ENCODE peak calls at places on chromosomes 4 and X, in ten cellular contexts. J is HCT116, O is K562, U is fibroblast of lung, S is MM.1S, K is astrocyte, Y is PC-3, W is neural progenitor cell, M is kidney, Q is DND-41. T is an unnamed sample.

GRCh38 chrX:103640401-103641155 is 11.8 kb downstream of the TCEAL1 start:
- DNase-seq in S (no peak), W (no peak), M (no peak), Q (no peak), Y (peak; percentile 60), J (no peak), O (no peak), U (peak; percentile 62), K (peak; percentile 42), T (no peak)

GRCh38 chrX:10589098-10589497 is 31.3 kb downstream of the MID1 start:
- DNase-seq in U (no peak), K (no peak), Y (no peak), S (no peak), O (no peak), Q (no peak), M (no peak), W (no peak), J (no peak), T (no peak)

GRCh38 chr4:71860643-71861042 is 76.8 kb upstream of the GC start:
- DNase-seq in K (no peak), U (no peak), W (peak; percentile 46), S (no peak), J (peak; percentile 19), Y (peak; percentile 48), Q (peak; percentile 11), O (no peak), M (no peak), T (no peak)

GRCh38 chr4:90127706-90128345 is 632 bp downstream of the CCSER1 start:
- DNase-seq in U (peak; percentile 18), Y (peak; percentile 25), W (peak; percentile 71), S (peak; percentile 44), M (peak; percentile 73), K (peak; percentile 1), O (no peak), Q (no peak), J (no peak), T (peak; percentile 25)

GRCh38 chr4:1395941-1396805 is 10.1 kb downstream of the NKX1-1 start:
- DNase-seq in S (no peak), K (no peak), Y (no peak), J (no peak), M (peak; percentile 43), O (no peak), U (no peak), Q (no peak), W (no peak), T (no peak)

GRCh38 chr4:11223261-11223660 is 205.4 kb downstream of the HS3ST1 start:
- DNase-seq in S (no peak), W (peak; percentile 40), K (no peak), Y (no peak), O (no peak), M (no peak), U (no peak), J (no peak), Q (no peak), T (no peak)

GRCh38 chrX:17024896-17025295 is 78.4 kb downstream of the REPS2 start:
- DNase-seq in Q (peak; percentile 4), O (no peak), Y (no peak), J (no peak), W (no peak), M (peak; percentile 81), S (no peak), U (no peak), K (no peak), T (peak; percentile 50)

GRCh38 chr4:54998991-54999390 is 126.4 kb downstream of the KDR start:
- DNase-seq in W (peak; percentile 24), U (peak; percentile 12), J (no peak), Y (peak; percentile 55), O (no peak), M (no peak), Q (no peak), S (no peak), K (peak; percentile 7), T (no peak)

GRCh38 chrX:71215335-71215912 is 7.6 kb upstream of the GJB1 start:
- DNase-seq in W (no peak), Y (no peak), K (no peak), S (no peak), U (no peak), Q (no peak), J (no peak), M (peak; percentile 66), O (no peak), T (no peak)

GRCh38 chrX:41405551-41405950 is 41.6 kb upstream of the NYX start:
- DNase-seq in S (no peak), K (no peak), Q (no peak), M (no peak), J (no peak), U (no peak), O (no peak), W (no peak), Y (no peak), T (no peak)
- H3K4me1 ChIP-seq in S (no peaks in the 10 kb centered on the region), K (no peaks in the 10 kb centered on the region), Q (no peaks in the 10 kb centered on the region), M (no peaks in the 10 kb centered on the region), J (no peaks in the 10 kb centered on the region), U (no peaks in the 10 kb centered on the region), O (no peaks in the 10 kb centered on the region), W (no peaks in the 10 kb centered on the region), Y (no peaks in the 10 kb centered on the region), T (no peaks in the 10 kb centered on the region)

GRCh38 chrX:45553417-45553816 is 352.7 kb upstream of the DIPK2B start:
- DNase-seq in U (no peak), K (no peak), W (no peak), Q (no peak), J (no peak), M (no peak), Y (no peak), S (no peak), O (no peak), T (no peak)

GRCh38 chrX:45557390-45557789 is 356.7 kb upstream of the DIPK2B start:
- DNase-seq in Y (peak; percentile 43), J (no peak), S (no peak), O (no peak), W (no peak), K (no peak), U (no peak), M (no peak), Q (no peak), T (no peak)
- TF ChIP-seq CTCF in Y (peak; percentile 50), J (no peak), S (no peak), O (no peak), W (no peak), K (no peak), U (no peak), M (no peak), Q (no peak), T (no peak)

GRCh38 chrX:7115557-7115956 is 32.0 kb upstream of the STS start:
- DNase-seq in W (no peak), M (no peak), K (no peak), J (no peak), Y (no peak), U (no peak), Q (no peak), S (no peak), O (no peak), T (no peak)

GRCh38 chrX:7112071-7112470 is 35.4 kb upstream of the STS start:
- DNase-seq in Q (no peak), M (no peak), Y (no peak), U (no peak), S (no peak), O (no peak), W (no peak), J (no peak), K (no peak), T (no peak)

GRCh38 chrX:7117587-7117986 is 29.9 kb upstream of the STS start:
- DNase-seq in S (peak; percentile 23), U (no peak), Y (no peak), K (no peak), W (no peak), M (no peak), J (no peak), O (no peak), Q (no peak), T (no peak)

GRCh38 chrX:7119927-7120577 is 27.5 kb upstream of the STS start:
- DNase-seq in U (no peak), Y (no peak), J (no peak), S (no peak), O (no peak), W (no peak), Q (no peak), M (no peak), K (no peak), T (no peak)

GRCh38 chrX:7116081-7116480 is 31.4 kb upstream of the STS start:
- DNase-seq in J (no peak), S (no peak), Q (no peak), K (no peak), W (no peak), Y (no peak), M (no peak), O (no peak), U (no peak), T (no peak)
- H3K9ac ChIP-seq in J (no peak overlapping the region), S (no peak overlapping the region), Q (no peak overlapping the region), K (no peak overlapping the region), W (no peak overlapping the region), Y (no peak overlapping the region), M (no peak overlapping the region), O (no peak overlapping the region), U (no peak overlapping the region), T (no peak overlapping the region)

DNA sequence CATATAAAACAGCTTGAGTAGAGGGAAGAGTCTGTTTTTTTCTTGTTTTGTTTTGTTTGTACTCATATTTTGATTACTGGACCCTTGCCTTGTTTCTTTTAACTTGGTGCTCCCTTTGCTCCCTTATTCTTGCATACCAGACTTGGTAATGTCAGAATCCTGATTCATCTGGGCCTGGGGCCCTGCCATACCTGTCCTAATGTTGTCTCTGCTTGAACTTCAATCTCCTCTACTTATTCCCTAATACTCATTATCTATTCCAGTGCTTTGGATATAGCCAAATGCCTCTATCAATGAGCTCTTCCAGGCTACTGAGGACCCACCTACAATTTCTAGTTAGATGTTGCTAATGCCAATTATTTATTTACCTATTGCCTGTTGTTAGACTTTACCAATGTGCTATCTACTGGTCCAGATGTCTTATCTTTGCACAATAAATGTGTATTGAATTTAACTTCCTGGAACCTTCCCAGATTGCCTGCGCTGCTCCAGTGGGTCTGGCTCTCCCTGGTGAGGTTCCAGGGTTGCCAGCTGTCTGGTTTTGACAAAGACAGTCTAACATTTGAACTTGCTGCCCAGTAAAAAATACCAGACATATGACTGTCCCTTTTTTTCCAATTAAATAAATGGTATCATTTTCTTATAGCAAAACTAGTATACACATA is 64.4 kb upstream of the ACSL4 start:
- DNase-seq in M (no peak), Q (no peak), U (peak; percentile 21), W (no peak), S (no peak), K (no peak), J (no peak), Y (peak; percentile 10), O (no peak), T (no peak)
- H3K4me1 ChIP-seq in M (no peaks in the 10 kb centered on the region), Q (no peaks in the 10 kb centered on the region), U (no peaks in the 10 kb centered on the region), W (no peaks in the 10 kb centered on the region), S (peaks cover 6% of the 10 kb centered on the region), K (no peaks in the 10 kb centered on the region), J (no peaks in the 10 kb centered on the region), Y (peaks cover 15% of the 10 kb centered on the region), O (no peaks in the 10 kb centered on the region), T (no peaks in the 10 kb centered on the region)

GRCh38 chrX:111568356-111568755 is 56.9 kb downstream of the SERTM2 start:
- DNase-seq in K (no peak), Y (peak; percentile 2), O (peak; percentile 5), U (peak; percentile 4), Q (no peak), M (no peak), J (peak; percentile 6), W (peak; percentile 59), S (no peak), T (no peak)
- TF ChIP-seq CTCF in K (peak; percentile 15), Y (peak; percentile 51), O (no peak), U (no peak), Q (peak; percentile 33), M (no peak), J (peak; percentile 60), W (peak; percentile 68), S (peak; percentile 23), T (peak; percentile 15)

T was measured in colonic mucosa.